ENCODE peak calls at places on chromosome 7, in nine cellular contexts. G is stimulated activated CD4-positive, alpha-beta T cell treated with anti-CD3 and anti-CD28 coated beads, Interleukin-1b, Interleukin-23, amount 100 ng/mL, for 24 hours; Y is coronary artery; C is EH; A is cardiac fibroblast; Z is GM13977; T is brain microvascular endothelial cell; E is activated CD4-positive, alpha-beta T cell treated with anti-CD3 and anti-CD28 coated beads for 24 hours; D is HCEC 1CT. J is an unnamed sample.

GRCh38 chr7:94980418-94981142 is 73.2 kb downstream of the PPP1R9A start:
- DNase-seq in G (no peak), Y (no peak), C (no peak), A (peak), Z (no peak), T (no peak), E (no peak), D (no peak), J (no peak)

GRCh38 chr7:906776-907157 is 30.4 kb downstream of the GET4 start:
- DNase-seq in G (no peak), Y (no peak), C (no peak), A (no peak), Z (no peak), T (no peak), E (no peak), D (no peak), J (no peak)

GRCh38 chr7:155021699-155022145 is 18.8 kb upstream of the PAXIP1 start:
- DNase-seq in G (no peak), Y (no peak), C (peak), A (no peak), Z (no peak), T (no peak), E (no peak), D (no peak), J (no peak)

GRCh38 chr7:50347693-50348092 is 43.2 kb downstream of the IKZF1 start:
- DNase-seq in G (no peak), Y (no peak), C (no peak), A (no peak), Z (no peak), T (no peak), E (no peak), D (no peak), J (no peak)

GRCh38 chr7:96004598-96004997 is 232.2 kb downstream of the DYNC1I1 start:
- DNase-seq in G (no peak), Y (no peak), C (peak), A (peak), Z (no peak), T (no peak), E (no peak), D (peak), J (no peak)

GRCh38 chr7:11589251-11589650 is 242.7 kb downstream of the THSD7A start:
- DNase-seq in G (no peak), Y (no peak), C (no peak), A (no peak), Z (no peak), T (no peak), E (no peak), D (no peak), J (no peak)

GRCh38 chr7:127798023-127798422 is 146.0 kb downstream of the SND1 start:
- DNase-seq in G (no peak), Y (no peak), C (no peak), A (peak), Z (no peak), T (no peak), E (no peak), D (no peak), J (no peak)

GRCh38 chr7:124457841-124458240 is 307.8 kb downstream of the GPR37 start:
- DNase-seq in G (no peak), Y (no peak), C (peak), A (peak), Z (no peak), T (no peak), E (no peak), D (peak), J (no peak)

GRCh38 chr7:49791089-49791741 is 17.8 kb downstream of the VWC2 start:
- DNase-seq in G (no peak), Y (no peak), C (no peak), A (no peak), Z (peak), T (no peak), E (no peak), D (no peak), J (no peak)

GRCh38 chr7:137343483-137343841 is at the start of gene PTN:
- DNase-seq in G (no peak), Y (no peak), C (peak), A (peak), Z (no peak), T (peak), E (no peak), D (peak), J (peak)

GRCh38 chr7:82343-83155 is 109.8 kb upstream of the FAM20C start:
- DNase-seq in G (no peak), Y (peak), C (no peak), A (no peak), Z (no peak), T (no peak), E (no peak), D (no peak), J (peak)

GRCh38 chr7:141156446-141156845 is 82.6 kb downstream of the TMEM178B start:
- DNase-seq in G (no peak), Y (no peak), C (no peak), A (no peak), Z (no peak), T (no peak), E (no peak), D (no peak), J (no peak)

GRCh38 chr7:155951554-155952158 is 139.4 kb upstream of the SHH start:
- DNase-seq in G (no peak), Y (no peak), C (no peak), A (peak), Z (no peak), T (peak), E (no peak), D (no peak), J (no peak)

GRCh38 chr7:151716339-151716722 is 160.6 kb downstream of the PRKAG2 start:
- DNase-seq in G (no peak), Y (no peak), C (no peak), A (no peak), Z (no peak), T (no peak), E (no peak), D (no peak), J (no peak)

GRCh38 chr7:98903246-98903645 is 24.9 kb downstream of the TRRAP start:
- DNase-seq in G (no peak), Y (no peak), C (no peak), A (no peak), Z (no peak), T (no peak), E (no peak), D (no peak), J (no peak)

GRCh38 chr7:36487756-36488336 is 98.2 kb downstream of the ANLN start:
- DNase-seq in G (no peak), Y (no peak), C (peak), A (peak), Z (peak), T (peak), E (no peak), D (peak), J (no peak)

GRCh38 chr7:2540641-2541051 is 14.7 kb downstream of the BRAT1 start:
- DNase-seq in G (no peak), Y (peak), C (no peak), A (no peak), Z (no peak), T (no peak), E (no peak), D (no peak), J (no peak)

GRCh38 chr7:121069346-121070100 is 81.0 kb downstream of the CPED1 start:
- DNase-seq in G (no peak), Y (peak), C (peak), A (peak), Z (no peak), T (peak), E (no peak), D (no peak), J (no peak)

GRCh38 chr7:151381333-151382078 is 28.3 kb downstream of the WDR86 start:
- DNase-seq in G (no peak), Y (no peak), C (no peak), A (no peak), Z (peak), T (no peak), E (no peak), D (no peak), J (no peak)

GRCh38 chr7:82435769-82436168 is 7.8 kb downstream of the CACNA2D1 start:
- DNase-seq in G (no peak), Y (no peak), C (no peak), A (no peak), Z (no peak), T (no peak), E (no peak), D (no peak), J (no peak)

GRCh38 chr7:107700570-107700969 is 39.9 kb downstream of the SLC26A4 start:
- DNase-seq in G (no peak), Y (no peak), C (no peak), A (peak), Z (no peak), T (no peak), E (no peak), D (no peak), J (no peak)

GRCh38 chr7:137953692-137954470 is 48.0 kb downstream of the CREB3L2 start:
- DNase-seq in G (no peak), Y (no peak), C (peak), A (peak), Z (no peak), T (peak), E (no peak), D (peak), J (no peak)

GRCh38 chr7:92586403-92586802 is 3.8 kb downstream of the FAM133B start:
- DNase-seq in G (no peak), Y (no peak), C (peak), A (peak), Z (no peak), T (no peak), E (no peak), D (peak), J (no peak)

GRCh38 chr7:50594734-50595537 is 29.7 kb upstream of the DDC start:
- DNase-seq in G (no peak), Y (no peak), C (no peak), A (no peak), Z (no peak), T (no peak), E (no peak), D (no peak), J (no peak)

GRCh38 chr7:29022291-29022988 is 64.3 kb upstream of the TRIL start:
- DNase-seq in G (no peak), Y (no peak), C (no peak), A (no peak), Z (no peak), T (no peak), E (no peak), D (no peak), J (no peak)

GRCh38 chr7:73969991-73970390 is 58.0 kb upstream of the ELN start:
- DNase-seq in G (no peak), Y (no peak), C (no peak), A (no peak), Z (no peak), T (no peak), E (no peak), D (no peak), J (no peak)

GRCh38 chr7:4931932-4932331 is 27.1 kb downstream of the MMD2 start:
- DNase-seq in G (no peak), Y (no peak), C (peak), A (no peak), Z (no peak), T (no peak), E (no peak), D (no peak), J (no peak)

GRCh38 chr7:2665359-2665791 is 22.6 kb upstream of the AMZ1 start:
- DNase-seq in G (no peak), Y (no peak), C (no peak), A (no peak), Z (no peak), T (no peak), E (no peak), D (no peak), J (no peak)

GRCh38 chr7:156151082-156151481 is 338.8 kb upstream of the SHH start:
- DNase-seq in G (no peak), Y (no peak), C (no peak), A (no peak), Z (no peak), T (no peak), E (no peak), D (no peak), J (no peak)

GRCh38 chr7:48180981-48181380 is 9.7 kb downstream of the ABCA13 start:
- DNase-seq in G (no peak), Y (no peak), C (peak), A (peak), Z (no peak), T (peak), E (no peak), D (peak), J (no peak)

GRCh38 chr7:128904381-128905197 is 5.9 kb downstream of the KCP start:
- DNase-seq in G (no peak), Y (no peak), C (peak), A (peak), Z (peak), T (peak), E (no peak), D (peak), J (no peak)

J was measured in cardiac septum.